ENCODE peak calls at places on chromosome 11, in seven cellular contexts. One of them, this sample, is unnamed.

GRCh38 chr11:71255323-71255722 is 2.9 kb upstream of the SHANK2 start:
- DNase-seq in stimulated activated CD4-positive, alpha-beta T cell treated with anti-CD3 and anti-CD28 coated beads, Interleukin-1b, Interleukin-23, amount 100 ng/mL, for 4 hours: no peak
- DNase-seq in activated CD4-positive, alpha-beta T cell treated with anti-CD3 and anti-CD28 coated beads for 36 hours: no peak
- DNase-seq in coronary artery: no peak
- DNase-seq in HT-29: no peak
- DNase-seq in RPMI7951: no peak
- DNase-seq in left cardiac atrium: no peak
- DNase-seq in this sample: no peak

GRCh38 chr11:61917357-61918109 is at the start of gene RAB3IL1:
- DNase-seq in stimulated activated CD4-positive, alpha-beta T cell treated with anti-CD3 and anti-CD28 coated beads, Interleukin-1b, Interleukin-23, amount 100 ng/mL, for 4 hours: no peak
- DNase-seq in left cardiac atrium: peak
- DNase-seq in HT-29: no peak
- DNase-seq in RPMI7951: peak
- DNase-seq in coronary artery: peak
- DNase-seq in activated CD4-positive, alpha-beta T cell treated with anti-CD3 and anti-CD28 coated beads for 36 hours: peak
- DNase-seq in this sample: no peak

GRCh38 chr11:131064373-131064991 is 148.2 kb upstream of the SNX19 start:
- DNase-seq in RPMI7951: peak
- DNase-seq in stimulated activated CD4-positive, alpha-beta T cell treated with anti-CD3 and anti-CD28 coated beads, Interleukin-1b, Interleukin-23, amount 100 ng/mL, for 4 hours: no peak
- DNase-seq in left cardiac atrium: peak
- DNase-seq in coronary artery: no peak
- DNase-seq in HT-29: peak
- DNase-seq in activated CD4-positive, alpha-beta T cell treated with anti-CD3 and anti-CD28 coated beads for 36 hours: peak
- DNase-seq in this sample: no peak

GRCh38 chr11:130212431-130212961 is 52.9 kb downstream of the ST14 start:
- DNase-seq in activated CD4-positive, alpha-beta T cell treated with anti-CD3 and anti-CD28 coated beads for 36 hours: no peak
- DNase-seq in coronary artery: peak
- DNase-seq in RPMI7951: no peak
- DNase-seq in left cardiac atrium: no peak
- DNase-seq in HT-29: no peak
- DNase-seq in stimulated activated CD4-positive, alpha-beta T cell treated with anti-CD3 and anti-CD28 coated beads, Interleukin-1b, Interleukin-23, amount 100 ng/mL, for 4 hours: no peak
- DNase-seq in this sample: no peak

GRCh38 chr11:78832226-78832947 is 257.7 kb upstream of the NARS2 start:
- DNase-seq in coronary artery: no peak
- DNase-seq in HT-29: no peak
- DNase-seq in left cardiac atrium: no peak
- DNase-seq in stimulated activated CD4-positive, alpha-beta T cell treated with anti-CD3 and anti-CD28 coated beads, Interleukin-1b, Interleukin-23, amount 100 ng/mL, for 4 hours: no peak
- DNase-seq in activated CD4-positive, alpha-beta T cell treated with anti-CD3 and anti-CD28 coated beads for 36 hours: no peak
- DNase-seq in RPMI7951: no peak
- DNase-seq in this sample: no peak

GRCh38 chr11:4991066-4991465 is 3.6 kb upstream of the OR51L1 start:
- DNase-seq in stimulated activated CD4-positive, alpha-beta T cell treated with anti-CD3 and anti-CD28 coated beads, Interleukin-1b, Interleukin-23, amount 100 ng/mL, for 4 hours: no peak
- DNase-seq in left cardiac atrium: no peak
- DNase-seq in HT-29: peak
- DNase-seq in activated CD4-positive, alpha-beta T cell treated with anti-CD3 and anti-CD28 coated beads for 36 hours: no peak
- DNase-seq in RPMI7951: no peak
- DNase-seq in coronary artery: no peak
- DNase-seq in this sample: no peak

GRCh38 chr11:13358871-13359270 is 81.3 kb downstream of the BMAL1 start:
- DNase-seq in HT-29: no peak
- DNase-seq in activated CD4-positive, alpha-beta T cell treated with anti-CD3 and anti-CD28 coated beads for 36 hours: no peak
- DNase-seq in left cardiac atrium: no peak
- DNase-seq in stimulated activated CD4-positive, alpha-beta T cell treated with anti-CD3 and anti-CD28 coated beads, Interleukin-1b, Interleukin-23, amount 100 ng/mL, for 4 hours: no peak
- DNase-seq in RPMI7951: peak
- DNase-seq in coronary artery: no peak
- DNase-seq in this sample: peak

GRCh38 chr11:82398300-82398815 is 335.3 kb downstream of the FAM181B start:
- DNase-seq in RPMI7951: no peak
- DNase-seq in left cardiac atrium: no peak
- DNase-seq in stimulated activated CD4-positive, alpha-beta T cell treated with anti-CD3 and anti-CD28 coated beads, Interleukin-1b, Interleukin-23, amount 100 ng/mL, for 4 hours: no peak
- DNase-seq in HT-29: no peak
- DNase-seq in activated CD4-positive, alpha-beta T cell treated with anti-CD3 and anti-CD28 coated beads for 36 hours: no peak
- DNase-seq in coronary artery: no peak
- DNase-seq in this sample: no peak

GRCh38 chr11:57240757-57241156 is 3.7 kb upstream of the APLNR start:
- DNase-seq in stimulated activated CD4-positive, alpha-beta T cell treated with anti-CD3 and anti-CD28 coated beads, Interleukin-1b, Interleukin-23, amount 100 ng/mL, for 4 hours: no peak
- DNase-seq in HT-29: no peak
- DNase-seq in RPMI7951: no peak
- DNase-seq in activated CD4-positive, alpha-beta T cell treated with anti-CD3 and anti-CD28 coated beads for 36 hours: no peak
- DNase-seq in left cardiac atrium: no peak
- DNase-seq in coronary artery: no peak
- DNase-seq in this sample: no peak

This sample was measured in BJ.